ENCODE peak calls at places on chromosomes 12 and 14, in six cellular contexts. H, L, T, A, Q and F are unnamed samples.

GRCh38 chr12:48028541-48029400 is 24.5 kb upstream of the COL2A1 start:
- DNase-seq in A (no peak), Q (no peak), T (no peak), L (no peak), H (no peak), F (no peak)

GRCh38 chr12:124451016-124451415 is 116.4 kb downstream of the NCOR2 start:
- DNase-seq in A (no peak), Q (no peak), L (no peak), H (no peak), T (no peak), F (no peak)

GRCh38 chr14:79992799-79993198 is 218.5 kb downstream of the DIO2 start:
- DNase-seq in H (no peak), A (no peak), L (no peak), Q (no peak), T (peak), F (no peak)

GRCh38 chr12:104314242-104314614 is 10.7 kb downstream of the EID3 start:
- DNase-seq in L (no peak), T (no peak), Q (no peak), A (no peak), H (no peak), F (peak)

GRCh38 chr12:64056741-64057140 is 165.4 kb downstream of the KICS2 start:
- DNase-seq in A (no peak), T (no peak), Q (no peak), H (no peak), L (no peak), F (no peak)

GRCh38 chr12:124238886-124239285 is 56.0 kb upstream of the RFLNA start:
- DNase-seq in H (no peak), L (no peak), Q (no peak), T (no peak), A (no peak), F (no peak)

GRCh38 chr12:121424632-121424992 is 24.7 kb downstream of the RNF34 start:
- DNase-seq in Q (no peak), A (no peak), T (no peak), L (no peak), H (no peak), F (no peak)

GRCh38 chr12:56486694-56487093 is 1.3 kb downstream of the GLS2 start:
- DNase-seq in L (no peak), Q (no peak), T (no peak), A (no peak), H (no peak), F (no peak)

GRCh38 chr14:104282332-104283196 is 144.2 kb downstream of the KIF26A start:
- DNase-seq in L (no peak), H (no peak), T (no peak), Q (peak), A (peak), F (no peak)

GRCh38 chr14:31763041-31763440 is 201.8 kb downstream of the NUBPL start:
- DNase-seq in Q (no peak), L (no peak), A (no peak), T (no peak), H (no peak), F (no peak)

GRCh38 chr12:22802883-22803640 is 178.1 kb downstream of the ETNK1 start:
- DNase-seq in T (no peak), H (no peak), Q (no peak), L (no peak), A (no peak), F (no peak)

GRCh38 chr14:23174266-23174665 is 9.2 kb downstream of the SLC7A8 start:
- DNase-seq in T (no peak), L (no peak), A (no peak), Q (no peak), H (no peak), F (peak)

GRCh38 chr12:105935106-105935505 is 203.6 kb downstream of the NUAK1 start:
- DNase-seq in A (no peak), L (no peak), T (no peak), Q (no peak), H (no peak), F (peak)

GRCh38 chr14:90903101-90903500 is 86.9 kb upstream of the TTC7B start:
- DNase-seq in A (peak), H (peak), T (peak), L (peak), Q (no peak), F (peak)

GRCh38 chr14:100872241-100872640 is 31.3 kb downstream of the RTL1 start:
- DNase-seq in L (no peak), Q (no peak), A (no peak), H (no peak), T (no peak), F (peak)

GRCh38 chr12:120254809-120255208 is 10.7 kb downstream of the PXN start:
- DNase-seq in A (no peak), L (no peak), T (no peak), H (no peak), Q (no peak), F (no peak)

GRCh38 chr12:105330938-105331804 is 680 bp downstream of the C12orf75 start:
- DNase-seq in T (peak), L (no peak), Q (no peak), H (peak), A (no peak), F (no peak)

GRCh38 chr12:44875417-44875953 is 630 bp downstream of the NELL2 start:
- DNase-seq in T (peak), Q (no peak), A (peak), H (no peak), L (no peak), F (no peak)

GRCh38 chr12:29901585-29901984 is 117.8 kb upstream of the TMTC1 start:
- DNase-seq in L (no peak), H (no peak), A (no peak), T (peak), Q (no peak), F (peak)

GRCh38 chr12:58774731-58775130 is 145.6 kb downstream of the LRIG3 start:
- DNase-seq in H (no peak), L (no peak), T (no peak), Q (no peak), A (no peak), F (no peak)

GRCh38 chr14:89503458-89503996 is 86.5 kb upstream of the FOXN3 start:
- DNase-seq in L (no peak), H (no peak), A (no peak), T (no peak), Q (no peak), F (no peak)

GRCh38 chr12:91811481-91812287 is 334.0 kb downstream of the BTG1 start:
- DNase-seq in Q (no peak), T (peak), L (peak), A (peak), H (peak), F (peak)

GRCh38 chr12:121524196-121524930 is 56.5 kb downstream of the KDM2B start:
- DNase-seq in T (peak), L (no peak), H (no peak), Q (no peak), A (peak), F (no peak)

GRCh38 chr12:112979281-112979680 is 962 bp downstream of the OAS2 start:
- DNase-seq in Q (no peak), H (peak), L (no peak), A (no peak), T (no peak), F (no peak)

GRCh38 chr14:69917287-69917686 is 38.1 kb downstream of the SMOC1 start:
- DNase-seq in H (no peak), A (no peak), L (no peak), Q (no peak), T (no peak), F (no peak)

GRCh38 chr14:76510255-76510654 is 134.3 kb downstream of the ESRRB start:
- DNase-seq in L (no peak), Q (no peak), H (no peak), A (no peak), T (no peak), F (no peak)

GRCh38 chr12:69324797-69325466 is 23.2 kb upstream of the LYZ start:
- DNase-seq in H (no peak), L (no peak), Q (no peak), A (no peak), T (no peak), F (no peak)

GRCh38 chr14:73142216-73142615 is 5.9 kb downstream of the PSEN1 start:
- DNase-seq in H (no peak), L (no peak), Q (no peak), A (no peak), T (no peak), F (no peak)

GRCh38 chr12:127108360-127109215 is 1158.4 kb upstream of the TMEM132C start:
- DNase-seq in T (peak), A (peak), H (peak), Q (no peak), L (peak), F (peak)

GRCh38 chr14:49895480-49895879 is 2.6 kb downstream of the ARF6 start:
- DNase-seq in L (no peak), H (no peak), T (no peak), A (no peak), Q (no peak), F (no peak)

GRCh38 chr12:32273712-32274111 is 125.6 kb upstream of the FGD4 start:
- DNase-seq in Q (no peak), L (peak), H (peak), A (peak), T (peak), F (no peak)

GRCh38 chr14:23181453-23181852 is 2.0 kb downstream of the SLC7A8 start:
- DNase-seq in L (no peak), A (no peak), T (no peak), Q (no peak), H (no peak), F (no peak)